ENCODE peak calls at places on chromosomes 6 and 20, in four cellular contexts. J is AG10803, I is AG04449, M is left ventricle myocardium inferior. X is an unnamed sample.

GRCh38 chr20:16287776-16288175 is 285.5 kb downstream of the KIF16B start:
- DNase-seq in J (no peak), I (no peak), M (no peak), X (no peak)

GRCh38 chr6:36120979-36121706 is 9.2 kb upstream of the MAPK13 start:
- DNase-seq in J (peak; percentile 47), I (no peak), M (peak; percentile 45), X (no peak)

GRCh38 chr20:37657924-37658800 is 35.7 kb upstream of the CTNNBL1 start:
- DNase-seq in J (no peak), I (no peak), M (no peak), X (no peak)

GRCh38 chr20:23369424-23369823 is 7.4 kb downstream of the GZF1 start:
- DNase-seq in J (no peak), I (no peak), M (no peak), X (no peak)

GRCh38 chr6:64815718-64816117 is 891.3 kb downstream of the EYS start:
- DNase-seq in J (no peak), I (no peak), M (no peak), X (no peak)

GRCh38 chr6:44161997-44162338 is 3.3 kb downstream of the CAPN11 start:
- DNase-seq in J (peak; percentile 33), I (no peak), M (no peak), X (no peak)

GRCh38 chr6:138537090-138537489 is 37.8 kb upstream of the NHSL1 start:
- DNase-seq in J (peak; percentile 86), I (no peak), M (no peak), X (no peak)

GRCh38 chr6:104908431-104909139 is 48.3 kb upstream of the LIN28B start:
- DNase-seq in J (no peak), I (no peak), M (no peak), X (no peak)

GRCh38 chr6:22754111-22754510 is 184.7 kb downstream of the HDGFL1 start:
- DNase-seq in J (no peak), I (no peak), M (no peak), X (peak; percentile 64)

GRCh38 chr6:168774381-168774780 is 333.4 kb downstream of the SMOC2 start:
- DNase-seq in J (no peak), I (no peak), M (no peak), X (no peak)

GRCh38 chr6:139262519-139263300 is 29.1 kb downstream of the TXLNB start:
- DNase-seq in J (no peak), I (no peak), M (no peak), X (no peak)

GRCh38 chr20:19313342-19314069 is 101.1 kb downstream of the SLC24A3 start:
- DNase-seq in J (no peak), I (no peak), M (no peak), X (no peak)

GRCh38 chr6:134813146-134813545 is 136.8 kb downstream of the ALDH8A1 start:
- DNase-seq in J (peak; percentile 54), I (no peak), M (no peak), X (no peak)

GRCh38 chr6:157151029-157151428 is 172.3 kb downstream of the TMEM242 start:
- DNase-seq in J (no peak), I (no peak), M (no peak), X (no peak)

GRCh38 chr6:150057501-150057951 is 11.4 kb downstream of the ULBP3 start:
- DNase-seq in J (no peak), I (no peak), M (no peak), X (no peak)

GRCh38 chr6:35731736-35732532 is 4.9 kb upstream of the ARMC12 start:
- DNase-seq in J (peak; percentile 81), I (peak; percentile 29), M (peak; percentile 99), X (peak; percentile 45)

GRCh38 chr20:63567382-63568169 is 6.5 kb downstream of the HELZ2 start:
- DNase-seq in J (no peak), I (no peak), M (no peak), X (no peak)

GRCh38 chr6:28982476-28983266 is 22.4 kb downstream of the ZNF311 start:
- DNase-seq in J (peak; percentile 52), I (no peak), M (no peak), X (no peak)

GRCh38 chr20:63342561-63343459 is 18.3 kb downstream of the CHRNA4 start:
- DNase-seq in J (no peak), I (no peak), M (no peak), X (no peak)

GRCh38 chr6:157753291-157753690 is 69.8 kb upstream of the SNX9 start:
- DNase-seq in J (peak; percentile 60), I (no peak), M (no peak), X (no peak)

GRCh38 chr6:153027480-153027879 is 25.0 kb upstream of the MTRF1L start:
- DNase-seq in J (no peak), I (no peak), M (no peak), X (no peak)

GRCh38 chr20:5511082-5511481 is 194.3 kb upstream of the PROKR2 start:
- DNase-seq in J (no peak), I (no peak), M (no peak), X (no peak)

GRCh38 chr6:89122625-89123024 is 4.8 kb upstream of the SRSF12 start:
- DNase-seq in J (peak; percentile 23), I (no peak), M (no peak), X (no peak)

GRCh38 chr6:42131531-42131930 is 10.9 kb downstream of the C6orf132 start:
- DNase-seq in J (peak; percentile 49), I (no peak), M (no peak), X (peak; percentile 44)

GRCh38 chr20:50518270-50518721 is 8.1 kb downstream of the PTPN1 start:
- DNase-seq in J (peak; percentile 41), I (no peak), M (no peak), X (no peak)

GRCh38 chr20:61449916-61450315 is 197.9 kb downstream of the CDH4 start:
- DNase-seq in J (no peak), I (no peak), M (no peak), X (no peak)

GRCh38 chr6:55798571-55798970 is 76.8 kb downstream of the BMP5 start:
- DNase-seq in J (no peak), I (no peak), M (no peak), X (no peak)

GRCh38 chr20:33859157-33859695 is 48.1 kb downstream of the CHMP4B start:
- DNase-seq in J (no peak), I (no peak), M (no peak), X (no peak)

GRCh38 chr20:33857722-33858563 is 46.8 kb downstream of the CHMP4B start:
- DNase-seq in J (no peak), I (no peak), M (no peak), X (no peak)

GRCh38 chr20:33861458-33861857 is 50.3 kb downstream of the CHMP4B start:
- DNase-seq in J (no peak), I (no peak), M (no peak), X (no peak)

GRCh38 chr20:33858666-33859065 is 47.5 kb downstream of the CHMP4B start:
- DNase-seq in J (no peak), I (no peak), M (no peak), X (no peak)

DNA sequence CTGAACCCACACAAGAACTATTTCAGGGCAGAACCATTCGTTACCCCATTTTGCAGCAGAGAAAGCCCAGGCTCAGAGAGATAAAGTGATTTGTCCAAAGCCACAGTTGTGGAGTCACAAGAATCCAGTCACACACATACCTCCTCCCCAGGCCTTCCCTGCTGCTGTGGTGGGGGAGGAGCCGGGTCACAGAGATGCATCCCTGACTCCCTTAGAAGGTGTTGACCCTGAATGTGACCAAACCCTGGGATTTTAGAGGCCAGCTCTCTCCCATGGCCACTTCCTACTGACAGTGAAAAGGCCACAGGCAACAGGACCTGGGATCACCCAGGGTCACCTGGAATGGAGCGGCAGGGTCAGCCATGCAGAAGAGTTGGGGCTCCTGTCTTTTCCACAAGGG is 48.6 kb downstream of the CHMP4B start:
- DNase-seq in J (no peak), I (no peak), M (no peak), X (no peak)
- H3K4me3 ChIP-seq in J (no peak overlapping the region), I (no peak overlapping the region), M (no peak overlapping the region), X (no peak overlapping the region)

GRCh38 chr6:116836943-116837342 is 8.1 kb upstream of the GPRC6A start:
- DNase-seq in J (no peak), I (no peak), M (no peak), X (no peak)
- H3K4me3 ChIP-seq in J (no peak overlapping the region), I (no peak overlapping the region), M (no peak overlapping the region), X (no peak overlapping the region)

GRCh38 chr6:116101298-116101718 is 655 bp downstream of the NT5DC1 start:
- DNase-seq in J (no peak), I (no peak), M (peak; percentile 83), X (no peak)

GRCh38 chr6:116100419-116101297 is at the start of gene NT5DC1:
- DNase-seq in J (peak; percentile 59), I (no peak), M (peak; percentile 86), X (no peak)

GRCh38 chr6:116099036-116099435 is 1.6 kb upstream of the NT5DC1 start:
- DNase-seq in J (no peak), I (no peak), M (no peak), X (no peak)

GRCh38 chr6:116102856-116103255 is 2.2 kb downstream of the NT5DC1 start:
- DNase-seq in J (no peak), I (no peak), M (no peak), X (no peak)

GRCh38 chr6:116101790-116102189 is 1.1 kb downstream of the NT5DC1 start:
- DNase-seq in J (no peak), I (no peak), M (no peak), X (no peak)
- H3K4me3 ChIP-seq in J (peak overlapping the region; percentile 77), I (peak overlapping the region; percentile 86), M (peak overlapping the region; percentile 73), X (peak overlapping the region; percentile 89)

DNA sequence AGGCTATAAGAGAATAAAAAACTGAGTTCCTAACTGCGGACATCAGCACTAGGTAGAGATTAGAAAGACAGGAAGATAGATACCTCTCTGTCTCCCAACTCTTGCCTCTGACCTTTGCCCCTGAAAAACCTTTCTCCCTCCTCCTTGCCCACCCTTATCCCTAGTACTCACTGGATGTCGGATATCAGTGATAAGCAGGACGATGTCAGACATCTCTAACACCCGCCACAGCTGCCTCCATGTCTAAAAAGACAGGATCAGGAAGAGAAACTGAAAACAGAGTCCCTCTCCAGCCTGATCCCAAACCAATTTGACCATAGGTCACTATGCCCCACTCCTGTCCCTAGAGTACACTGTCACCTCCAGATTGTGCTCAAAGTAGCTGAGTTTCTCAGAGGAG is 1.9 kb downstream of the GNL1 start:
- DNase-seq in J (no peak), I (no peak), M (no peak), X (no peak)
- H3K4me3 ChIP-seq in J (peak overlapping the region; percentile 95), I (no peak overlapping the region), M (peak overlapping the region; percentile 90), X (peak overlapping the region; percentile 100)

GRCh38 chr6:129774697-129775447 is 64.9 kb upstream of the ARHGAP18 start:
- DNase-seq in J (peak; percentile 83), I (peak; percentile 34), M (peak; percentile 43), X (peak; percentile 52)
- H3K4me3 ChIP-seq in J (peak overlapping the region; percentile 34), I (peak overlapping the region; percentile 27), M (peak overlapping the region; percentile 41), X (no peak overlapping the region)

DNA sequence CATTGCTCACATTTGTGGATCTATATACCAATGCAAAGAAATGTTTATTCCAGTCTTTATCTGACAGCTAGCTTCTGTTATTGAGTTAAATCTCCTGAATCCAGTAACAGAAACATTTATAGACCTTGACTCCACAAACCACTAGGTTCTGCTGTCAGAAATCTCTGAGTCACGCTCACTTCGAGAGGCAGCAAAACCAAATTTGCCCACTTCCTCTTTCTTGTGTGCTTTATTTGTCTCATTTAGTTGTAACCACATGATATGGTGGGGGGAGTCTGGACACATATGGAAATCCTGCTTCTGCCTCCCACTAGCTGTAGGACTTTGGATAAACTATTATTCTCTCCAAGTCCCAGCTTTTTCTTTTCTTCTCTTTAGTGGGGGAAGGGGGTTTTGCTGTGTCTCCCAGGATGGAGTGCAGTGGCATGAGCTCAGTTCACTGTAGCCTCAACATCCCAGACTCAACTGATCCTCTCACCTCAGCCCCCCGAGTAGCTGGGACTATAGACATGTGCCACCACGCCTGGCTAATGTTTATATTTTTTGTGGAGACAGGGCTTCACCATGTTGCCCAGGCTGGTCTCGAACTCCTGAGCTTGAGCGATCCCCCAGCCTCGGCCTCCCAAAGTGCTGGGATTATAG is 54.4 kb downstream of the IPCEF1 start:
- DNase-seq in J (peak; percentile 64), I (peak; percentile 50), M (no peak), X (peak; percentile 87)
- H3K4me3 ChIP-seq in J (no peak overlapping the region), I (no peak overlapping the region), M (no peak overlapping the region), X (no peak overlapping the region)

GRCh38 chr6:33577718-33578117 is 2.4 kb downstream of the BAK1 start:
- DNase-seq in J (no peak), I (no peak), M (no peak), X (no peak)
- H3K4me3 ChIP-seq in J (no peak overlapping the region), I (no peak overlapping the region), M (peak overlapping the region; percentile 97), X (no peak overlapping the region)